ENCODE peak calls at places on chromosomes 12 and 14, in eight cellular contexts. S is breast epithelium, A is sigmoid colon, L is suprapubic skin, P is Panc1, Z is transverse colon, M is SK-N-MC, X is upper lobe of left lung. Q is an unnamed sample.

GRCh38 chr12:124394462-124395128 is 99.7 kb downstream of the RFLNA start:
- DNase-seq in X (no peak), P (no peak), S (no peak), Z (no peak), M (no peak), L (no peak), A (no peak), Q (no peak)

GRCh38 chr12:108738165-108738564 is 6.8 kb upstream of the CORO1C start:
- DNase-seq in M (no peak), X (no peak), A (no peak), S (no peak), Z (no peak), P (no peak), L (no peak), Q (no peak)

GRCh38 chr12:81520064-81520945 is 238.8 kb downstream of the PPFIA2 start:
- DNase-seq in S (no peak), X (no peak), A (no peak), P (no peak), Z (no peak), M (no peak), L (no peak), Q (no peak)

GRCh38 chr12:34292736-34293625 is 270.7 kb downstream of the ALG10 start:
- DNase-seq in S (no peak), L (peak), A (peak), Z (peak), X (no peak), M (no peak), P (peak), Q (no peak)

GRCh38 chr14:101947577-101947903 is 16.8 kb upstream of the DYNC1H1 start:
- DNase-seq in P (no peak), X (peak), A (no peak), Z (no peak), M (no peak), S (no peak), L (no peak), Q (no peak)

GRCh38 chr12:70246580-70246979 is 3.3 kb downstream of the CNOT2 start:
- DNase-seq in L (no peak), P (no peak), A (no peak), Z (no peak), M (no peak), S (no peak), X (no peak), Q (no peak)

GRCh38 chr14:92161521-92161920 is 39.8 kb downstream of the CPSF2 start:
- DNase-seq in M (no peak), S (no peak), A (no peak), Z (no peak), X (no peak), P (no peak), L (no peak), Q (no peak)

GRCh38 chr12:28568083-28568482 is 377.8 kb downstream of the CCDC91 start:
- DNase-seq in Z (peak), A (peak), S (no peak), P (peak), L (no peak), X (no peak), M (no peak), Q (no peak)

GRCh38 chr12:76020731-76021672 is 10.6 kb downstream of the PHLDA1 start:
- DNase-seq in P (no peak), X (peak), L (no peak), Z (peak), M (peak), S (no peak), A (no peak), Q (no peak)

GRCh38 chr14:51478241-51478640 is 173.5 kb upstream of the FRMD6 start:
- DNase-seq in L (no peak), P (no peak), S (no peak), A (no peak), X (no peak), M (no peak), Z (no peak), Q (no peak)

GRCh38 chr14:35121026-35121886 is 534 bp downstream of the PPP2R3C start:
- DNase-seq in L (no peak), Z (peak), P (no peak), A (no peak), M (no peak), S (peak), X (no peak), Q (no peak)

GRCh38 chr14:31955941-31956579 is 121.0 kb upstream of the ARHGAP5 start:
- DNase-seq in P (no peak), X (no peak), S (no peak), M (no peak), Z (no peak), L (no peak), A (no peak), Q (no peak)

GRCh38 chr14:52998376-52999010 is 47.6 kb upstream of the FERMT2 start:
- DNase-seq in Z (no peak), M (no peak), S (no peak), P (no peak), X (no peak), A (no peak), L (no peak), Q (no peak)

GRCh38 chr12:53712059-53712643 is 15.1 kb downstream of the CALCOCO1 start:
- DNase-seq in P (no peak), A (no peak), M (no peak), S (no peak), X (no peak), Z (no peak), L (no peak), Q (no peak)
- TF ChIP-seq POLR2AphosphoS5 in P (no peak), A (no peak), M (no peak), S (no peak), X (no peak), Z (no peak), L (no peak), Q (no peak)

GRCh38 chr14:73740921-73741326 is 26.7 kb upstream of the PNMA1 start:
- DNase-seq in P (no peak), Z (peak), M (no peak), A (peak), X (peak), L (no peak), S (peak), Q (no peak)

GRCh38 chr14:73741876-73742519 is 27.8 kb upstream of the PNMA1 start:
- DNase-seq in A (peak), M (no peak), P (no peak), Z (no peak), S (no peak), L (no peak), X (no peak), Q (no peak)

GRCh38 chr14:73742520-73743238 is 28.5 kb upstream of the PNMA1 start:
- DNase-seq in M (no peak), P (no peak), X (no peak), L (no peak), S (no peak), A (no peak), Z (no peak), Q (no peak)

GRCh38 chr14:73739899-73740685 is 25.9 kb upstream of the PNMA1 start:
- DNase-seq in L (no peak), Z (no peak), M (no peak), P (no peak), X (no peak), S (no peak), A (peak), Q (no peak)

DNA sequence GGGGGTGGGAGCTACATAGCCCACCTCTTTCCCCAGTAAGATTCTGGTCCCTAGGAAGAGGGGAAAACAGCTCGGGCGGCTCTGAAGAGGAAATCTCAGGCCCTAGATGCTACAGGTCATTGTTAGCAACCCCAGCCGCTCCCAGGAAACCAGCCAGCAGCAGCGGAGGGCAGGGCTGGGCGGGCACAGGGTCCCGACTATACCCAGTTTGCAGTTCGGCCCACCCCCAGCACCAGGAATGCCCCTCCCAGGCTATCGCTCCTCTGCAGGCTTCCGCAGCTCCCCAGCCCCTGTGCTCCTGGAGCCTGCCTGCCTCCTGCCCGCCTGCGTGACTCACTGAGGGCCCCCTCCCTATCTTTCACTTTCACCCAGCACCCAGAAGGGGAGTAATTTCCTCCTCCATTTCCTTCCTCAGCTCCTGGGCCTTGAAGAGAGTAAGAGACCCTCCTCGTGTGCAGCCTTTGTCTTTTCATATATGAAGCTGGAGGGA is 27.2 kb upstream of the PNMA1 start:
- DNase-seq in M (no peak), L (no peak), X (peak), P (no peak), S (no peak), Z (peak), A (peak), Q (peak)
- TF ChIP-seq POLR2AphosphoS5 in M (no peak), L (no peak), X (peak), P (no peak), S (peak), Z (peak), A (peak), Q (no peak)

GRCh38 chr14:23181453-23181852 is 2.0 kb downstream of the SLC7A8 start:
- DNase-seq in L (peak), M (no peak), P (no peak), Z (no peak), A (no peak), X (no peak), S (no peak), Q (no peak)

GRCh38 chr14:23181946-23182345 is 1.5 kb downstream of the SLC7A8 start:
- DNase-seq in M (no peak), P (no peak), X (no peak), S (no peak), L (peak), Z (no peak), A (no peak), Q (no peak)

GRCh38 chr14:23183479-23183878 is at the start of gene SLC7A8:
- DNase-seq in L (peak), M (no peak), P (no peak), X (peak), S (peak), Z (peak), A (peak), Q (no peak)

GRCh38 chr14:23183076-23183475 is 384 bp downstream of the SLC7A8 start:
- DNase-seq in S (no peak), M (no peak), P (no peak), A (no peak), L (no peak), X (no peak), Z (no peak), Q (no peak)

DNA sequence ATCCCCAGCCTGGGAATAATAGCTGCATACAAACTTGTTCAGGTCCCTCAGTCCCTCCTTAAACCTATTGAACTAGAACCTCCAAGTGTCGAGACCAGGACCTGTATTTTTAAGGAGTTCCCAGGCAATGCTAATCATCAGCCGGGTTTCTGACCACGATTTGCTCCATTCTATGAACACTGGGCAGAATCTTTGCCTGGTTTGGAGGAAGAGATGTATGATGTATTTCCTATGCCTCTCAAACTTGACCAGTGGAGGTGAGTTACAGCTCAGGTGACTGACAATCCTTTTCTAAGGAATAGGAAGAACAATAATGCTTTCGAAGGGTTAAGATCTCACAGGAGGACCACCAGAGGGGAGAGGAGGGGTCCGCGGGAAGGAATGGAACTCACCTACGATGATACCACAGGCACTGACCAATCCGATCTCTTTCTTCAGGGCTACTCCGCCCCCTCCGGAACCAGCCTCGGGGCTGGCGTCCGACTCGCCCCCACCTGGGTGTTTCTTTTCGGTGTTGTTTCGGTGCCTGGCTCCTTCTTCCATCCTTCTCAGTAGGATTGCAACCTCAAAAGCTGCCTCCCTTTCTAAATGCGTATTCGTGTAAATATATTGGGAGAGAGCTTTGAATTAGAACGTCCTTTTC is 967 bp downstream of the SLC7A8 start:
- DNase-seq in X (peak), M (no peak), P (no peak), S (peak), L (no peak), Z (peak), A (no peak), Q (no peak)
- TF ChIP-seq POLR2AphosphoS5 in X (peak), M (no peak), P (no peak), S (no peak), L (no peak), Z (no peak), A (no peak), Q (no peak)

DNA sequence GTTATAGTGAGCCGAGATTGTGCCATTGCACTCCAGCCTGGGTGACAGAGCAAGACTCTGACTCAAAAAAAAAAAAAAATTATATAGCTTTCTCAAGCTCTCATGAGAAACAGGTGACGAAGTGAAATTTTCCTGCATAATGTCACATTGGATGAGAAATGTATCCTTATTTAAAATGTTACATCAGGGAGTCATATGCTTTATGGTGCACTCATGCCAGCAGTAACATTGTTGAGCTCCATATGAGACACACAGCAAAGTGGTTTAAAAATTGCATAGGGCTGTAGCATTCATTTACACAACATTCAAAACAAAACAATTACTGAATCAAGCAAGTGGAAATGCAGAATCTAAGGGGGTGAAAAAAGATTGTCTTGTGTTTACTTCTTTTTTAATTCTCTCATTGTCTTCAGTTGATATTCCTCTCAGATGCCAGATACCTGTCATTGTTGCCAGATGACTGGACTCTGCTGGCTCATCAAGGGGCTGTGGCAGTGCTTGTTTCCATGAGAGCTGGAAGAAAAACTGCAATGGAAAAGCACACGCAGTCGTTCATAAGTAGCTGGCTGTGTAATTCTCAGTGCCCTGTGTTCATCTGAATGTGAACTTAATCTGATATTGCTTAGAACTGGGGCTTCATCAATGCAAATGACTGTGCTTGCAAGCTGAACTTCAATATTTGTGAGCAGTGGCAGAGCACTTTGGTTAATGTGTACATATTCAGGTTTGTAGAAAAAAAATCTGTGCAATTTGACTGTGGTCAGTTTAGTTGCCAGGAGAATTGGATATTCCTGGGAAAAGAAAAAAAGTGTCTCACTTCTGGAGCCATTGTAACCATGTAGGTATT is 305.5 kb downstream of the RAD51B start:
- DNase-seq in S (no peak), A (no peak), L (no peak), P (peak), M (no peak), Z (no peak), X (no peak), Q (no peak)
- TF ChIP-seq POLR2AphosphoS5 in S (no peak), A (peak), L (no peak), P (no peak), M (no peak), Z (no peak), X (no peak), Q (no peak)

GRCh38 chr12:107317751-107318553 is 224.6 kb upstream of the CRY1 start:
- DNase-seq in Z (peak), S (peak), X (peak), M (no peak), A (no peak), P (no peak), L (peak), Q (peak)
- TF ChIP-seq POLR2AphosphoS5 in Z (no peak), S (no peak), X (no peak), M (no peak), A (no peak), P (no peak), L (no peak), Q (no peak)

GRCh38 chr12:96233941-96234461 is 39.8 kb downstream of the ELK3 start:
- DNase-seq in L (peak), X (peak), Z (peak), P (no peak), A (peak), S (peak), M (no peak), Q (no peak)
- TF ChIP-seq POLR2AphosphoS5 in L (no peak), X (peak), Z (peak), P (no peak), A (peak), S (peak), M (no peak), Q (no peak)